ENCODE peak calls at places on chromosomes 1 and 21, in eight cellular contexts. J, B, F, T, O, M, D and E are unnamed samples.

GRCh38 chr1:216178266-216178665 is 245.0 kb downstream of the USH2A start:
- DNase-seq in J (no peak), B (no peak), F (no peak), T (no peak), O (no peak), M (no peak), D (no peak), E (no peak)

GRCh38 chr1:71621785-71622184 is 541.0 kb upstream of the ZRANB2 start:
- DNase-seq in J (no peak), B (no peak), F (no peak), T (no peak), O (no peak), M (no peak), D (no peak), E (no peak)

GRCh38 chr1:87204441-87204840 is 124.2 kb upstream of the LMO4 start:
- DNase-seq in J (no peak), B (no peak), F (no peak), T (no peak), O (no peak), M (no peak), D (no peak), E (no peak)

GRCh38 chr1:89965203-89965900 is 29.6 kb upstream of the ZNF326 start:
- DNase-seq in J (no peak), B (no peak), F (no peak), T (no peak), O (no peak), M (no peak), D (no peak), E (no peak)

GRCh38 chr1:53525595-53525994 is 66.4 kb downstream of the DMRTB1 start:
- DNase-seq in J (no peak), B (no peak), F (no peak), T (no peak), O (no peak), M (no peak), D (peak; percentile 66), E (no peak)

GRCh38 chr1:41542196-41542955 is 57.9 kb upstream of the EDN2 start:
- DNase-seq in J (no peak), B (no peak), F (no peak), T (no peak), O (no peak), M (peak; percentile 15), D (no peak), E (no peak)

GRCh38 chr1:110130113-110130591 is 17.9 kb downstream of the UBL4B start:
- DNase-seq in J (no peak), B (no peak), F (no peak), T (peak; percentile 49), O (peak; percentile 12), M (no peak), D (no peak), E (no peak)

GRCh38 chr1:204072951-204073836 is at the start of gene SOX13:
- DNase-seq in J (peak; percentile 85), B (no peak), F (peak; percentile 87), T (peak; percentile 86), O (peak; percentile 78), M (peak; percentile 97), D (peak; percentile 92), E (no peak)

GRCh38 chr1:209708297-209708696 is 3.7 kb downstream of the HSD11B1 start:
- DNase-seq in J (no peak), B (no peak), F (no peak), T (no peak), O (no peak), M (no peak), D (no peak), E (no peak)

GRCh38 chr1:28955930-28956552 is 41.7 kb downstream of the EPB41 start:
- DNase-seq in J (no peak), B (no peak), F (no peak), T (no peak), O (no peak), M (no peak), D (no peak), E (no peak)

GRCh38 chr1:118842462-118843201 is 145.5 kb downstream of the TBX15 start:
- DNase-seq in J (no peak), B (no peak), F (no peak), T (no peak), O (no peak), M (no peak), D (no peak), E (no peak)

GRCh38 chr1:94111879-94112278 is 9.1 kb downstream of the ABCA4 start:
- DNase-seq in J (no peak), B (no peak), F (no peak), T (no peak), O (no peak), M (no peak), D (no peak), E (no peak)

GRCh38 chr21:38863843-38864363 is 58.2 kb downstream of the ETS2 start:
- DNase-seq in J (no peak), B (no peak), F (no peak), T (no peak), O (no peak), M (no peak), D (no peak), E (no peak)

GRCh38 chr1:55196433-55197035 is 18.6 kb downstream of the USP24 start:
- DNase-seq in J (no peak), B (no peak), F (no peak), T (no peak), O (no peak), M (no peak), D (no peak), E (no peak)

GRCh38 chr1:119373465-119373864 is 4.9 kb downstream of the HAO2 start:
- DNase-seq in J (no peak), B (no peak), F (no peak), T (no peak), O (no peak), M (no peak), D (no peak), E (no peak)

GRCh38 chr1:3555131-3555920 is 56.0 kb downstream of the MEGF6 start:
- DNase-seq in J (peak; percentile 31), B (no peak), F (no peak), T (no peak), O (no peak), M (no peak), D (no peak), E (no peak)

GRCh38 chr1:36342426-36343185 is 19.2 kb upstream of the EVA1B start:
- DNase-seq in J (peak; percentile 52), B (no peak), F (no peak), T (peak; percentile 89), O (no peak), M (peak; percentile 75), D (peak; percentile 77), E (no peak)
- TF ChIP-seq POLR2AphosphoS5 in J (no peak), B (no peak), F (no peak), T (peak; percentile 55), O (no peak), M (no peak), D (peak; percentile 24), E (no peak)

DNA sequence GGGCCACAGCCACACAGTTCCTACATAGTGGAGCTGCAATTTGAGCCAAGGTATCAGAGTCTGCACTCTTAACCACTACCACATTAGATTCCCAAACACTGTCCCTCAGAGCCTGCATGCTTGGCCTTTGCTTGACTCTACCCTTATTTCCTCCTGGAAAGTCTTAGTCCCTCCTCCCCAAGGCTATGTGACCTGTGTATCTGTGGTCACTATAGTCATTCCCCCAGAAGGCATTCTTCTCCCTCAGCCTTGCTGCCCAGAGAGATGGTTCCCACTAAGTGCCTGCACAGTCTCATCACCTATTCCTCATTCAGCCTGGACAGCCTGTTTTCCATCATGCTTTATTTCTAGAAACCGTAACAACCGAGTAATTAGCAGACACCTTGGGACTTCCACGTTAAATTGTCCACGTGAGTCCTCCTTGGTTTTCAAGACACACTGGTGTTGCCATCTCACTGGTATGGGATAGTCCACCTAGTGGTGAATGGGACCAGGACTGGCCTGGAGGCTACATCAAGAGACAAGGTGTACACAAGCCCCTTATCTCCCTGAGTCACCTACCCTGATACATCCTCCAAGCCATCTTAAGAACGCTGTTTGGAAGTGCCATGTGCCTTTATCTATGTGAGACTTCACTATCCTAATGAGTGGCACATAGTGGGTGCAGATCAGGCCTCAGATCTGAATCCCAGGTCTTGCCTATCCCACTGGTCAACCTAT is 3.8 kb upstream of the ZNF648 start:
- DNase-seq in J (no peak), B (no peak), F (no peak), T (no peak), O (no peak), M (no peak), D (no peak), E (no peak)
- H3K4me3 ChIP-seq in J (no peak overlapping the region), B (no peak overlapping the region), F (no peak overlapping the region), T (no peak overlapping the region), O (no peak overlapping the region), M (no peak overlapping the region), D (no peak overlapping the region), E (no peak overlapping the region)

GRCh38 chr1:234898455-234899033 is 230.1 kb downstream of the TOMM20 start:
- DNase-seq in J (no peak), B (no peak), F (no peak), T (no peak), O (no peak), M (no peak), D (no peak), E (no peak)

GRCh38 chr1:234897365-234897699 is 231.3 kb downstream of the TOMM20 start:
- DNase-seq in J (no peak), B (no peak), F (no peak), T (no peak), O (no peak), M (no peak), D (no peak), E (no peak)

GRCh38 chr1:234896477-234897364 is 231.9 kb downstream of the TOMM20 start:
- DNase-seq in J (no peak), B (no peak), F (no peak), T (no peak), O (no peak), M (no peak), D (no peak), E (no peak)

GRCh38 chr1:234899041-234899787 is 229.4 kb downstream of the TOMM20 start:
- DNase-seq in J (peak; percentile 56), B (no peak), F (no peak), T (no peak), O (peak; percentile 44), M (peak; percentile 50), D (no peak), E (no peak)

GRCh38 chr1:234897754-234898454 is 230.7 kb downstream of the TOMM20 start:
- DNase-seq in J (no peak), B (no peak), F (no peak), T (no peak), O (no peak), M (no peak), D (no peak), E (no peak)
- TF ChIP-seq POLR2AphosphoS5 in J (no peak), B (no peak), F (no peak), T (no peak), O (no peak), M (no peak), D (no peak), E (no peak)

GRCh38 chr1:31798086-31798432 is 17.8 kb downstream of the SPOCD1 start:
- DNase-seq in J (no peak), B (no peak), F (peak; percentile 45), T (peak; percentile 63), O (no peak), M (peak; percentile 52), D (no peak), E (no peak)
- H3K4me3 ChIP-seq in J (no peak overlapping the region), B (no peak overlapping the region), F (no peak overlapping the region), T (no peak overlapping the region), O (no peak overlapping the region), M (no peak overlapping the region), D (peak overlapping the region; percentile 30), E (no peak overlapping the region)

DNA sequence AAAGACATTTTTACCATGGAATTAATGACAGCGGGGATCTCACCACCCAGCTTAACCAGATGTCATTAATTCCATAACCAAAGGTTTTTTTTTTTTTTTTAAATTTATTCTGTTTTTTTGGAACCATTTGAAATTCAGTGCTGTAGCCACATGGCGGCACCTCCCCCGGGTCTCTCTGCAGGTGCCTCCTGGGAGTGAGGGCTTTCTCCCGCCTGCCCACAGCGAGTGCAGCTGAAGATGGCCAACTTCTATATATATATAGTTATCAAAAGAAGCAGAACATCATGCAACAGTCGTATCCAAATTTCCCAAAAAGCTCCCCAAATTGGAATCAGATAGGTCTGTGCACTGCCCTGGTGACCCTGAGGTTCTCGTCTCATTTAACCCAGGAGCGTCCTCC is 3.6 kb downstream of the KRTAP10-8 start:
- DNase-seq in J (no peak), B (no peak), F (no peak), T (no peak), O (no peak), M (no peak), D (no peak), E (no peak)
- TF ChIP-seq POLR2AphosphoS5 in J (no peak), B (no peak), F (no peak), T (no peak), O (no peak), M (no peak), D (no peak), E (no peak)